ENCODE peak calls at places on chromosomes 5 and 9, in four cellular contexts. L is renal cortical epithelial cell; R is A172; E is stimulated activated CD4-positive, alpha-beta T cell treated with anti-CD3 and anti-CD28 coated beads, Interleukin-2, amount 100 ng/mL, for 48 hours. M is an unnamed sample.

GRCh38 chr5:916441-917293 is 24.0 kb downstream of the TRIP13 start:
- DNase-seq in R (no peak), E (no peak), L (no peak), M (no peak)

GRCh38 chr9:108743901-108744371 is 111.8 kb downstream of the ACTL7B start:
- DNase-seq in E (no peak), L (peak; percentile 86), R (peak; percentile 8), M (peak; percentile 87)

GRCh38 chr9:88658311-88658822 is 123.4 kb downstream of the NXNL2 start:
- DNase-seq in L (peak; percentile 82), E (no peak), R (no peak), M (peak; percentile 82)

GRCh38 chr5:32794086-32794485 is 83.0 kb downstream of the NPR3 start:
- DNase-seq in L (no peak), R (no peak), E (no peak), M (no peak)

GRCh38 chr5:33766023-33766422 is 125.8 kb downstream of the ADAMTS12 start:
- DNase-seq in L (no peak), E (no peak), R (no peak), M (no peak)

GRCh38 chr5:36403601-36404311 is 102.1 kb upstream of the RANBP3L start:
- DNase-seq in E (no peak), L (peak; percentile 23), R (peak; percentile 90), M (no peak)

GRCh38 chr5:174570662-174571061 is 153.7 kb upstream of the MSX2 start:
- DNase-seq in R (no peak), L (no peak), E (no peak), M (no peak)

GRCh38 chr9:98576859-98577258 is 131.9 kb downstream of the GABBR2 start:
- DNase-seq in E (no peak), L (no peak), R (no peak), M (no peak)

GRCh38 chr9:121784706-121785426 is 133.4 kb downstream of the DAB2IP start:
- DNase-seq in E (no peak), R (no peak), L (no peak), M (no peak)

GRCh38 chr5:57716661-57717060 is 234.1 kb upstream of the ACTBL2 start:
- DNase-seq in R (no peak), L (no peak), E (no peak), M (no peak)

GRCh38 chr5:109656829-109657228 is 32.9 kb upstream of the MAN2A1 start:
- DNase-seq in R (peak; percentile 93), E (peak; percentile 32), L (peak; percentile 44), M (no peak)

GRCh38 chr9:127723450-127723849 is 7.6 kb downstream of the TTC16 start:
- DNase-seq in E (no peak), L (peak; percentile 7), R (peak; percentile 94), M (no peak)

GRCh38 chr5:108216890-108217289 is 165.0 kb downstream of the FBXL17 start:
- DNase-seq in E (no peak), R (peak; percentile 59), L (peak; percentile 76), M (no peak)

GRCh38 chr5:6573651-6574101 is 59.2 kb downstream of the NSUN2 start:
- DNase-seq in L (no peak), E (no peak), R (no peak), M (no peak)

GRCh38 chr9:134469041-134469875 is 143.0 kb downstream of the RXRA start:
- DNase-seq in R (no peak), L (no peak), E (no peak), M (no peak)

GRCh38 chr9:133116346-133117231 is 4.5 kb downstream of the RALGDS start:
- DNase-seq in E (no peak), L (no peak), R (no peak), M (no peak)

GRCh38 chr9:93261281-93261680 is 77.3 kb downstream of the WNK2 start:
- DNase-seq in L (no peak), E (no peak), R (no peak), M (no peak)

GRCh38 chr5:66981705-66982387 is 214.8 kb downstream of the CD180 start:
- DNase-seq in E (no peak), L (no peak), R (no peak), M (no peak)

GRCh38 chr9:22060831-22061383 is 51.8 kb upstream of the CDKN2B start:
- DNase-seq in R (no peak), L (no peak), E (no peak), M (no peak)

GRCh38 chr5:170427672-170428236 is 38.6 kb upstream of the KCNMB1 start:
- DNase-seq in L (no peak), R (no peak), E (no peak), M (no peak)

GRCh38 chr9:135584371-135584770 is 22.8 kb downstream of the PAEP start:
- DNase-seq in E (no peak), L (no peak), R (no peak), M (no peak)

GRCh38 chr5:139295692-139296091 is 2.2 kb downstream of the MATR3 start:
- DNase-seq in R (no peak), L (no peak), E (no peak), M (peak; percentile 50)

GRCh38 chr9:93651521-93651950 is 75.2 kb downstream of the PHF2 start:
- DNase-seq in L (no peak), E (no peak), R (no peak), M (no peak)

GRCh38 chr5:2603176-2603575 is 148.3 kb downstream of the IRX2 start:
- DNase-seq in R (no peak), L (no peak), E (no peak), M (no peak)

GRCh38 chr9:3875371-3876132 is 349.8 kb upstream of the RFX3 start:
- DNase-seq in R (peak; percentile 97), L (peak; percentile 99), E (no peak), M (peak; percentile 95)

GRCh38 chr5:180603076-180603591 is 11.8 kb upstream of the SCGB3A1 start:
- DNase-seq in L (no peak), E (no peak), R (no peak), M (no peak)

GRCh38 chr9:36187414-36187813 is 3.3 kb upstream of the CLTA start:
- DNase-seq in E (no peak), L (peak; percentile 85), R (peak; percentile 63), M (peak; percentile 89)

GRCh38 chr5:126594077-126594476 is 942 bp downstream of the ALDH7A1 start:
- DNase-seq in L (peak; percentile 32), E (no peak), R (no peak), M (no peak)

GRCh38 chr5:122774519-122774860 is 390 bp upstream of the SNX2 start:
- DNase-seq in L (no peak), R (no peak), E (no peak), M (no peak)

GRCh38 chr5:91020065-91020800 is 362.9 kb downstream of the ARRDC3 start:
- DNase-seq in E (no peak), L (peak; percentile 80), R (no peak), M (peak; percentile 71)

GRCh38 chr5:40312205-40312604 is 367.5 kb upstream of the PTGER4 start:
- DNase-seq in R (no peak), E (no peak), L (no peak), M (no peak)

GRCh38 chr9:129437626-129438323 is 183.1 kb downstream of the C9orf50 start:
- DNase-seq in L (no peak), E (no peak), R (no peak), M (no peak)